ENCODE peak calls at places on chromosomes 5 and 9, in eight cellular contexts. G, Q, H, B, W, R, N and P are unnamed samples.

GRCh38 chr9:91163773-91164471 is 197.8 kb downstream of the AUH start:
- DNase-seq in R (no peak), N (no peak), Q (no peak), G (no peak), W (no peak), B (no peak), H (no peak), P (no peak)

GRCh38 chr9:28808042-28808441 is 1234.8 kb upstream of the C9orf72 start:
- DNase-seq in H (peak; percentile 74), W (no peak), Q (no peak), G (peak; percentile 63), N (no peak), R (no peak), B (no peak), P (no peak)

GRCh38 chr9:123942542-123942941 is 12.6 kb upstream of the DENND1A start:
- DNase-seq in W (no peak), N (no peak), R (no peak), G (no peak), H (no peak), Q (no peak), B (no peak), P (no peak)

GRCh38 chr5:170313344-170313743 is 15.8 kb upstream of the LCP2 start:
- DNase-seq in N (no peak), R (no peak), Q (no peak), W (no peak), G (no peak), B (no peak), H (no peak), P (no peak)

GRCh38 chr9:104858271-104858670 is 69.7 kb downstream of the ABCA1 start:
- DNase-seq in Q (no peak), N (no peak), H (peak; percentile 35), W (no peak), R (no peak), G (no peak), B (no peak), P (no peak)

GRCh38 chr9:660227-660626 is 181.3 kb upstream of the DMRT1 start:
- DNase-seq in H (no peak), N (no peak), Q (no peak), G (no peak), W (no peak), B (peak; percentile 21), R (no peak), P (no peak)

GRCh38 chr5:42950466-42951168 is 89.5 kb downstream of the ANXA2R start:
- DNase-seq in B (peak; percentile 83), R (no peak), W (peak; percentile 52), G (peak; percentile 99), Q (no peak), H (peak; percentile 100), N (peak; percentile 99), P (peak; percentile 62)

GRCh38 chr5:77881528-77881927 is 105.4 kb upstream of the TBCA start:
- DNase-seq in W (no peak), Q (no peak), G (no peak), B (no peak), H (peak; percentile 54), R (no peak), N (no peak), P (no peak)

GRCh38 chr9:114499528-114499927 is 5.7 kb downstream of the WHRN start:
- DNase-seq in W (no peak), H (no peak), N (no peak), B (no peak), R (peak; percentile 31), G (no peak), Q (no peak), P (no peak)

GRCh38 chr9:17571825-17572224 is 7.0 kb upstream of the SH3GL2 start:
- DNase-seq in Q (no peak), N (no peak), R (no peak), H (no peak), W (no peak), G (no peak), B (no peak), P (no peak)

GRCh38 chr9:99178912-99179872 is 42.5 kb downstream of the ALG2 start:
- DNase-seq in G (no peak), R (no peak), Q (no peak), N (no peak), H (no peak), B (no peak), W (no peak), P (no peak)

GRCh38 chr5:74648835-74649286 is 8.3 kb upstream of the ENC1 start:
- DNase-seq in H (peak; percentile 82), G (no peak), R (no peak), B (peak; percentile 77), Q (peak; percentile 62), W (no peak), N (no peak), P (peak; percentile 65)

GRCh38 chr9:4922101-4922500 is 63.0 kb upstream of the JAK2 start:
- DNase-seq in R (no peak), N (no peak), B (no peak), H (no peak), G (no peak), Q (no peak), W (no peak), P (no peak)

GRCh38 chr9:4926239-4926638 is 58.8 kb upstream of the JAK2 start:
- DNase-seq in G (no peak), Q (no peak), H (no peak), W (no peak), B (no peak), R (no peak), N (no peak), P (no peak)

GRCh38 chr9:4922730-4923129 is 62.3 kb upstream of the JAK2 start:
- DNase-seq in B (no peak), H (no peak), Q (no peak), W (no peak), G (no peak), N (no peak), R (no peak), P (no peak)

GRCh38 chr9:4923141-4923540 is 61.9 kb upstream of the JAK2 start:
- DNase-seq in R (no peak), B (no peak), H (no peak), G (no peak), N (no peak), Q (no peak), W (peak; percentile 36), P (no peak)

DNA sequence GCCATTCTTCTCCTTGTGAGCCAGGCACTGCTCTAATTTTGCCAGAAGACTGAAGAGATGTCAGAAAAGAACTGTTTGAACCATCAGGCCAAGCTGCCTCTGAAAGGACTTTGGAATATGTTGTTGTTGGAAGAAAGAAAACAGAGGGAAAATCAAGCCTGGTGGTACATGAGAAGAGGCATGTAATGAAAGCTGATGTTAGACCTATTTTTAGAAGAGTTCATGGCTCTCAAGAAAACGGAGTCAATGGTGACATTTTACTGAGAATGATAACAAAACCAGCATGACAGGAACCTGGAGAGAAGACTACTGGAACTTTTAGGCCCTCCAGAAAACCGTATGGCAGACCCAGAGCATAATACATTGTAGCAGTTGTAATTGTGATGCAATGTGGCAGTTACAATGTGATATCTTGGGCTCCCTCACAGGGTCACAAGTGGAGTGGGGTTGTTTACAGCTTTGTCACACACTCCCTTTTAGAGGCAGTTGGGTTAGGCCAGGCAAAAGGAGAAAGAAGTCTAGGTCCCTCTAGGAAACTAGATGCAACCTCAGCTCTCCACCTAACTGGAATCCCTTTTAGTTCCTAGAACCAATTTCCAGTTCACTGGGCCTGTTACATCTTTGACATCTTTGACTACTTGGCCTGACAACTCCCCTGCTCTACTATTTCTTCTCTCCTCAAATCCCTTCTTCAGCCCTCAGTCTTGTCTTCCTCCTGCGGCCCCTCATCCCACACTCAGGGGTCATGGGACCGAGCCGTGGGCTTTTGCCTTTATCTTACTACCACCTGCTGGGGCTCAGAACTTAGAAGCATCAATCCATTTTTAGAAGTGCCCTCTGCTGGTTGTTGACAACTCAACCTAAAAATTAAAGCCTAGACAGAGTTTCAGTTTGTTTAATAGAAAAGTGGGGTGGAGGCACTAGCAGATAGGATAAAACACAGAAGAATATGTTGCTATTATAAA is 61.2 kb upstream of the JAK2 start:
- DNase-seq in R (no peak), W (no peak), Q (peak; percentile 51), G (no peak), N (no peak), B (peak; percentile 63), H (peak; percentile 55), P (peak; percentile 67)
- TF ChIP-seq CTCF in R (peak; percentile 37), W (peak; percentile 46), Q (peak; percentile 64), G (peak; percentile 43), N (peak; percentile 58), B (peak; percentile 35), H (peak; percentile 42), P (peak; percentile 60)

GRCh38 chr9:95268681-95269080 is 48.8 kb downstream of the FANCC start:
- DNase-seq in Q (peak; percentile 69), R (no peak), H (peak; percentile 52), N (no peak), B (peak; percentile 12), G (no peak), W (peak; percentile 28), P (no peak)
- TF ChIP-seq CTCF in Q (peak; percentile 84), R (peak; percentile 52), H (peak; percentile 56), N (peak; percentile 52), B (no peak), G (peak; percentile 51), W (peak; percentile 24), P (peak; percentile 40)

GRCh38 chr5:126594077-126594476 is 942 bp downstream of the ALDH7A1 start:
- DNase-seq in Q (no peak), H (peak; percentile 24), B (no peak), G (no peak), R (no peak), N (no peak), W (no peak), P (no peak)

GRCh38 chr5:126599499-126599898 is 1.2 kb upstream of the PHAX start:
- DNase-seq in H (no peak), G (no peak), N (no peak), B (no peak), Q (no peak), W (no peak), R (no peak), P (no peak)

GRCh38 chr5:126594676-126595485 is at the start of gene ALDH7A1:
- DNase-seq in Q (peak; percentile 95), N (peak; percentile 70), B (peak; percentile 66), R (peak; percentile 87), W (peak; percentile 95), H (peak; percentile 95), G (peak; percentile 81), P (peak; percentile 62)

GRCh38 chr5:126597156-126597555 is 2.1 kb upstream of the ALDH7A1 start:
- DNase-seq in G (no peak), B (no peak), Q (peak; percentile 83), N (peak; percentile 51), W (no peak), R (no peak), H (peak; percentile 96), P (no peak)

DNA sequence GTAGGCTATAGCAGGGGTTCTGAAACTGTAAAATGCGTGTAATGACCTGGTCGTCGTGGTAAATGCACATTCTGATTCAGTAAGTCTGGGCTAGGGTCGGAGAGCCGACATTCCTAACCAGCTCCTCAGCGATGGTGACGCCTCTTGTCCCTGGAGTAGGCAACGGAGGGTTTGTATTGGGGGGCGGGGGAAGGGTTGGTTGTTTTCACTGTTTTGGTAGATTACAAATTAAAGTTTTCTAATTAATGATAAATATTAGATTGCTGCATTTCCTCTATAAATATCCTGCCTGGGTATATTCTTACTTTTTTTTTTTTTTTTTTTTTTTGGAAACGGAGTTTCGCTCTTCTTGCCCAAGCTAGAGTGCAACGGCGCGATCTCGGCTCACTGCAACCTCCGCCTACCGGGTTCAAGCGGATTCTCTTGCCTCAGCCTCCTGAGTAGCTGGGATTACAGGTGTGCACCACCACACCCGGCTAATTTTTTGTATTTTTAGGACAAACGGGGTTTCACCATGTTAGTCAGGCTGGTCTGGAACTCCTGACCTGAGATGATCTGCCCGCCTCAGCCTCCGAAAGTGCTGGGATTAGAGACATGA is 566 bp upstream of the ALDH7A1 start:
- DNase-seq in B (no peak), R (no peak), W (no peak), H (no peak), G (no peak), N (no peak), Q (no peak), P (no peak)
- TF ChIP-seq CTCF in B (no peak), R (no peak), W (no peak), H (no peak), G (no peak), N (no peak), Q (no peak), P (no peak)

GRCh38 chr9:9747787-9748186 is 865.0 kb downstream of the PTPRD start:
- DNase-seq in N (no peak), W (no peak), G (peak; percentile 74), R (no peak), Q (no peak), H (peak; percentile 8), B (no peak), P (no peak)
- TF ChIP-seq CTCF in N (no peak), W (no peak), G (no peak), R (no peak), Q (no peak), H (no peak), B (no peak), P (no peak)